ENCODE peak calls at places on chromosome 13, in five cellular contexts. I is neural crest cell; U is stimulated activated CD8-positive, alpha-beta memory T cell treated with anti-CD3 and anti-CD28 coated beads, Interleukin-4, amount 100 ng/mL, for 1 hour; J is C1 segment of cervical spinal cord; V is NAMALWA. S is an unnamed sample.

GRCh38 chr13:98761126-98761978 is 8.9 kb upstream of the SLC15A1 start:
- DNase-seq in J (no peak), U (no peak), V (no peak), I (no peak), S (no peak)

GRCh38 chr13:71005919-71006318 is 861.1 kb downstream of the DACH1 start:
- DNase-seq in I (no peak), J (no peak), U (no peak), V (no peak), S (no peak)

GRCh38 chr13:43805071-43805468 is 18.3 kb upstream of the ENOX1 start:
- DNase-seq in U (no peak), V (peak), J (peak), I (no peak), S (peak)

GRCh38 chr13:30679483-30680330 is 55.6 kb upstream of the ALOX5AP start:
- DNase-seq in I (no peak), J (no peak), V (peak), U (peak), S (peak)

GRCh38 chr13:22169473-22169872 is 498.6 kb downstream of the FGF9 start:
- DNase-seq in J (no peak), U (no peak), I (no peak), V (no peak), S (no peak)

GRCh38 chr13:30829145-30829544 is 76.9 kb upstream of the MEDAG start:
- DNase-seq in V (no peak), I (no peak), U (no peak), J (no peak), S (no peak)

GRCh38 chr13:99894835-99895427 is 76.6 kb downstream of the ZIC5 start:
- DNase-seq in J (no peak), U (no peak), I (no peak), V (no peak), S (no peak)

GRCh38 chr13:91698767-91699166 is 300.3 kb downstream of the GPC5 start:
- DNase-seq in U (no peak), V (no peak), J (no peak), I (no peak), S (no peak)

GRCh38 chr13:36841411-36841810 is 22.4 kb downstream of the RFXAP start:
- DNase-seq in V (no peak), I (no peak), J (no peak), U (no peak), S (no peak)

GRCh38 chr13:37995052-37995451 is 125.5 kb upstream of the TRPC4 start:
- DNase-seq in V (no peak), U (no peak), J (no peak), I (no peak), S (no peak)

GRCh38 chr13:50788551-50788950 is 54.9 kb downstream of the DLEU7 start:
- DNase-seq in V (no peak), J (no peak), I (no peak), U (no peak), S (no peak)

GRCh38 chr13:104553156-104553555 is 1486.9 kb upstream of the SLC10A2 start:
- DNase-seq in V (no peak), J (no peak), I (no peak), U (no peak), S (no peak)

GRCh38 chr13:73168226-73168992 is 109.6 kb downstream of the KLF5 start:
- DNase-seq in I (no peak), V (no peak), U (no peak), J (no peak), S (no peak)

GRCh38 chr13:39982745-39983144 is 327.3 kb downstream of the COG6 start:
- DNase-seq in U (no peak), V (no peak), I (no peak), J (no peak), S (no peak)

GRCh38 chr13:100269837-100270236 is 180.9 kb downstream of the PCCA start:
- DNase-seq in U (no peak), V (no peak), I (no peak), J (peak), S (peak)

GRCh38 chr13:35164324-35164932 is 222.4 kb downstream of the NBEA start:
- DNase-seq in U (no peak), V (peak), I (no peak), J (no peak), S (no peak)

GRCh38 chr13:71290963-71291937 is 575.8 kb downstream of the DACH1 start:
- DNase-seq in U (no peak), J (no peak), I (no peak), V (no peak), S (no peak)

GRCh38 chr13:93727301-93728141 is 500.9 kb downstream of the GPC6 start:
- DNase-seq in U (no peak), I (no peak), V (no peak), J (no peak), S (no peak)

GRCh38 chr13:46648166-46648607 is 95.2 kb downstream of the LRCH1 start:
- DNase-seq in U (no peak), J (no peak), V (peak), I (peak), S (no peak)

GRCh38 chr13:24671367-24672117 is 8.7 kb upstream of the ATP12A start:
- DNase-seq in J (no peak), U (no peak), I (peak), V (peak), S (peak)

GRCh38 chr13:99806671-99807070 is 164.9 kb downstream of the ZIC5 start:
- DNase-seq in I (no peak), V (no peak), U (no peak), J (no peak), S (no peak)

GRCh38 chr13:27960362-27961226 is 8.5 kb downstream of the CDX2 start:
- DNase-seq in U (no peak), V (no peak), I (peak), J (no peak), S (no peak)

GRCh38 chr13:58843567-58843966 is 1212.0 kb downstream of the PCDH17 start:
- DNase-seq in U (no peak), V (no peak), J (no peak), I (no peak), S (no peak)

GRCh38 chr13:109844396-109844795 is 58.0 kb upstream of the IRS2 start:
- DNase-seq in U (no peak), J (no peak), V (no peak), I (no peak), S (no peak)

GRCh38 chr13:112069727-112070300 is 2.9 kb downstream of the SOX1 start:
- DNase-seq in J (no peak), U (no peak), I (no peak), V (no peak), S (no peak)

GRCh38 chr13:79522583-79522982 is 41.6 kb downstream of the NDFIP2 start:
- DNase-seq in U (no peak), I (no peak), J (no peak), V (peak), S (no peak)

GRCh38 chr13:33797622-33798021 is 20.3 kb upstream of the RFC3 start:
- DNase-seq in J (no peak), I (no peak), U (no peak), V (no peak), S (no peak)

GRCh38 chr13:44470623-44471562 is 97.3 kb downstream of the SERP2 start:
- DNase-seq in I (no peak), U (no peak), V (peak), J (no peak), S (no peak)

GRCh38 chr13:111031531-111031961 is 83.6 kb upstream of the ARHGEF7 start:
- DNase-seq in U (no peak), V (no peak), J (no peak), I (no peak), S (no peak)

GRCh38 chr13:59568306-59568705 is 595.4 kb downstream of the DIAPH3 start:
- DNase-seq in I (no peak), U (no peak), V (no peak), J (no peak), S (no peak)

GRCh38 chr13:24161010-24161775 is 673 bp downstream of the SPATA13 start:
- DNase-seq in J (peak), U (peak), V (peak), I (no peak), S (no peak)

GRCh38 chr13:73598021-73598712 is 536.0 kb downstream of the KLF12 start:
- DNase-seq in U (no peak), I (no peak), J (no peak), V (no peak), S (no peak)

GRCh38 chr13:109693213-109693612 is 93.2 kb downstream of the IRS2 start:
- DNase-seq in I (no peak), U (no peak), J (no peak), V (no peak), S (no peak)

GRCh38 chr13:77386880-77387606 is 60.1 kb upstream of the MYCBP2 start:
- DNase-seq in V (no peak), I (no peak), J (no peak), U (no peak), S (no peak)

GRCh38 chr13:93066187-93066586 is 160.4 kb upstream of the GPC6 start:
- DNase-seq in V (no peak), J (no peak), U (no peak), I (no peak), S (no peak)

GRCh38 chr13:67100723-67101122 is 129.4 kb downstream of the PCDH9 start:
- DNase-seq in J (no peak), U (no peak), I (no peak), V (no peak), S (no peak)

GRCh38 chr13:45584816-45585215 is 30.7 kb downstream of the ERICH6B start:
- DNase-seq in V (no peak), U (no peak), J (no peak), I (no peak), S (no peak)

GRCh38 chr13:98451676-98452105 is 125.2 kb downstream of the STK24 start:
- DNase-seq in V (no peak), I (no peak), U (no peak), J (no peak), S (peak)

S was measured in occipital lobe.